ENCODE peak calls at places on chromosomes 11 and 22, in nine cellular contexts. One of them, this sample, is unnamed.

GRCh38 chr11:12963789-12964536 is 45.2 kb upstream of the RASSF10 start:
- DNase-seq in RWPE1: peak
- DNase-seq in AG09319: no peak
- DNase-seq in esophagus squamous epithelium: no peak
- DNase-seq in astrocyte of the cerebellum: no peak
- DNase-seq in brain microvascular endothelial cell: peak
- DNase-seq in upper lobe of right lung: peak
- DNase-seq in cardiac muscle cell: peak
- DNase-seq in retinal pigment epithelial cell: no peak
- DNase-seq in this sample: peak

GRCh38 chr22:42472671-42473070 is 40.5 kb upstream of the NFAM1 start:
- DNase-seq in retinal pigment epithelial cell: no peak
- DNase-seq in astrocyte of the cerebellum: no peak
- DNase-seq in AG09319: no peak
- DNase-seq in RWPE1: no peak
- DNase-seq in cardiac muscle cell: no peak
- DNase-seq in esophagus squamous epithelium: no peak
- DNase-seq in upper lobe of right lung: no peak
- DNase-seq in brain microvascular endothelial cell: no peak
- DNase-seq in this sample: no peak

GRCh38 chr22:21632237-21632895 is at the start of gene CCDC116:
- DNase-seq in esophagus squamous epithelium: no peak
- DNase-seq in RWPE1: no peak
- DNase-seq in AG09319: no peak
- DNase-seq in brain microvascular endothelial cell: no peak
- DNase-seq in cardiac muscle cell: no peak
- DNase-seq in retinal pigment epithelial cell: no peak
- DNase-seq in astrocyte of the cerebellum: no peak
- DNase-seq in upper lobe of right lung: peak
- DNase-seq in this sample: no peak

GRCh38 chr11:100999756-101000155 is 129.9 kb downstream of the PGR start:
- DNase-seq in AG09319: no peak
- DNase-seq in brain microvascular endothelial cell: no peak
- DNase-seq in astrocyte of the cerebellum: no peak
- DNase-seq in upper lobe of right lung: no peak
- DNase-seq in esophagus squamous epithelium: no peak
- DNase-seq in cardiac muscle cell: no peak
- DNase-seq in retinal pigment epithelial cell: no peak
- DNase-seq in RWPE1: no peak
- DNase-seq in this sample: no peak

GRCh38 chr22:26942301-26942927 is 285.0 kb downstream of the MIAT start:
- DNase-seq in cardiac muscle cell: no peak
- DNase-seq in AG09319: no peak
- DNase-seq in astrocyte of the cerebellum: no peak
- DNase-seq in esophagus squamous epithelium: no peak
- DNase-seq in upper lobe of right lung: no peak
- DNase-seq in retinal pigment epithelial cell: peak
- DNase-seq in brain microvascular endothelial cell: no peak
- DNase-seq in RWPE1: no peak
- DNase-seq in this sample: no peak

GRCh38 chr11:77791301-77791700 is 29.2 kb downstream of the RSF1 start:
- DNase-seq in AG09319: no peak
- DNase-seq in RWPE1: no peak
- DNase-seq in brain microvascular endothelial cell: no peak
- DNase-seq in esophagus squamous epithelium: no peak
- DNase-seq in retinal pigment epithelial cell: no peak
- DNase-seq in cardiac muscle cell: no peak
- DNase-seq in astrocyte of the cerebellum: no peak
- DNase-seq in upper lobe of right lung: no peak
- DNase-seq in this sample: no peak

GRCh38 chr22:41725510-41726110 is 26.3 kb downstream of the MEI1 start:
- DNase-seq in brain microvascular endothelial cell: peak
- DNase-seq in RWPE1: no peak
- DNase-seq in esophagus squamous epithelium: no peak
- DNase-seq in cardiac muscle cell: peak
- DNase-seq in AG09319: no peak
- DNase-seq in retinal pigment epithelial cell: no peak
- DNase-seq in upper lobe of right lung: no peak
- DNase-seq in astrocyte of the cerebellum: no peak
- DNase-seq in this sample: no peak

GRCh38 chr11:12185106-12185690 is 74.8 kb downstream of the MICAL2 start:
- DNase-seq in retinal pigment epithelial cell: no peak
- DNase-seq in RWPE1: no peak
- DNase-seq in esophagus squamous epithelium: no peak
- DNase-seq in astrocyte of the cerebellum: no peak
- DNase-seq in AG09319: no peak
- DNase-seq in cardiac muscle cell: no peak
- DNase-seq in brain microvascular endothelial cell: no peak
- DNase-seq in upper lobe of right lung: no peak
- DNase-seq in this sample: no peak

GRCh38 chr22:28951530-28951929 is 68.2 kb downstream of the ZNRF3 start:
- DNase-seq in AG09319: no peak
- DNase-seq in brain microvascular endothelial cell: no peak
- DNase-seq in esophagus squamous epithelium: no peak
- DNase-seq in cardiac muscle cell: no peak
- DNase-seq in upper lobe of right lung: no peak
- DNase-seq in retinal pigment epithelial cell: no peak
- DNase-seq in astrocyte of the cerebellum: no peak
- DNase-seq in RWPE1: no peak
- DNase-seq in this sample: no peak

GRCh38 chr22:38230108-38230825 is 28.5 kb downstream of the MAFF start:
- DNase-seq in cardiac muscle cell: peak
- DNase-seq in upper lobe of right lung: no peak
- DNase-seq in retinal pigment epithelial cell: no peak
- DNase-seq in astrocyte of the cerebellum: no peak
- DNase-seq in AG09319: no peak
- DNase-seq in brain microvascular endothelial cell: no peak
- DNase-seq in RWPE1: no peak
- DNase-seq in esophagus squamous epithelium: no peak
- DNase-seq in this sample: no peak

GRCh38 chr11:126113515-126113957 is 50.9 kb upstream of the CDON start:
- DNase-seq in upper lobe of right lung: peak
- DNase-seq in astrocyte of the cerebellum: peak
- DNase-seq in brain microvascular endothelial cell: peak
- DNase-seq in AG09319: peak
- DNase-seq in RWPE1: peak
- DNase-seq in retinal pigment epithelial cell: peak
- DNase-seq in cardiac muscle cell: peak
- DNase-seq in esophagus squamous epithelium: no peak
- DNase-seq in this sample: peak

GRCh38 chr22:37824674-37825641 is 1.8 kb downstream of the GALR3 start:
- DNase-seq in cardiac muscle cell: peak
- DNase-seq in retinal pigment epithelial cell: no peak
- DNase-seq in AG09319: no peak
- DNase-seq in esophagus squamous epithelium: no peak
- DNase-seq in brain microvascular endothelial cell: no peak
- DNase-seq in astrocyte of the cerebellum: no peak
- DNase-seq in RWPE1: no peak
- DNase-seq in upper lobe of right lung: no peak
- DNase-seq in this sample: no peak

GRCh38 chr22:39927544-39927943 is 26.7 kb downstream of the GRAP2 start:
- DNase-seq in upper lobe of right lung: no peak
- DNase-seq in RWPE1: no peak
- DNase-seq in astrocyte of the cerebellum: no peak
- DNase-seq in AG09319: no peak
- DNase-seq in cardiac muscle cell: no peak
- DNase-seq in retinal pigment epithelial cell: no peak
- DNase-seq in brain microvascular endothelial cell: no peak
- DNase-seq in esophagus squamous epithelium: no peak
- DNase-seq in this sample: no peak

DNA sequence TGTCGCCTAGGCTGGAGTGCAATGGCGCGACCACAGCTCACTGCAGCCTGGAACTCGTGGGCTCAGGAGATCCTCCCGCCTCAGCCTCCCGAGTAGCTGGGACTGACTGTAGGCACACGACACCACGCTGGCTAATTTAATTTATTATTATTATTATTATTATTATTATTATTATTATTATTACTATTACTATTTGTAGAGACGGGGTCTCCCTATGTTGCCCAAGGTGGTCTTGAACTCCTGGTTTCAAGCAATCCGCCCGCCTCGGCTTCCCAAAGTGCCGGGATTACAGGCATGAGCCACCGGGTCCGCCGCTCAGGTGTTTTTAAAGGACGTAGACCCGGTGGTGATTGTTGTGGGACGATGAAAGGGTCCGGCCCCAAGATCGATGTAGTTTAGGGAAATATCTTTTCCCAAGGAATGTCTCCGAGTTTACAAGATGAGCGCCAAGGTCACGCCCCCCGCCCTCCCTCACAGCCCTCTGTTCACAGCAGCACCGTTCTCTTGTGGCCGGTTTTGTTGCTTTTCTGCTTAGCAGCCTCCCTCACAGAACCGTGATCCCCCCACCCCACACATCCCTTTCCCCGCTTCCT is 728 bp upstream of the POGLUT3 start:
- DNase-seq in retinal pigment epithelial cell: no peak
- DNase-seq in esophagus squamous epithelium: no peak
- DNase-seq in brain microvascular endothelial cell: no peak
- DNase-seq in RWPE1: no peak
- DNase-seq in upper lobe of right lung: no peak
- DNase-seq in astrocyte of the cerebellum: no peak
- DNase-seq in cardiac muscle cell: no peak
- DNase-seq in AG09319: no peak
- DNase-seq in this sample: no peak
- TF ChIP-seq CTCF in retinal pigment epithelial cell: no peak
- TF ChIP-seq CTCF in esophagus squamous epithelium: no peak
- TF ChIP-seq CTCF in brain microvascular endothelial cell: no peak
- TF ChIP-seq CTCF in RWPE1: no peak
- TF ChIP-seq CTCF in upper lobe of right lung: no peak
- TF ChIP-seq CTCF in astrocyte of the cerebellum: no peak
- TF ChIP-seq CTCF in cardiac muscle cell: no peak
- TF ChIP-seq CTCF in AG09319: no peak
- TF ChIP-seq CTCF in this sample: no peak

DNA sequence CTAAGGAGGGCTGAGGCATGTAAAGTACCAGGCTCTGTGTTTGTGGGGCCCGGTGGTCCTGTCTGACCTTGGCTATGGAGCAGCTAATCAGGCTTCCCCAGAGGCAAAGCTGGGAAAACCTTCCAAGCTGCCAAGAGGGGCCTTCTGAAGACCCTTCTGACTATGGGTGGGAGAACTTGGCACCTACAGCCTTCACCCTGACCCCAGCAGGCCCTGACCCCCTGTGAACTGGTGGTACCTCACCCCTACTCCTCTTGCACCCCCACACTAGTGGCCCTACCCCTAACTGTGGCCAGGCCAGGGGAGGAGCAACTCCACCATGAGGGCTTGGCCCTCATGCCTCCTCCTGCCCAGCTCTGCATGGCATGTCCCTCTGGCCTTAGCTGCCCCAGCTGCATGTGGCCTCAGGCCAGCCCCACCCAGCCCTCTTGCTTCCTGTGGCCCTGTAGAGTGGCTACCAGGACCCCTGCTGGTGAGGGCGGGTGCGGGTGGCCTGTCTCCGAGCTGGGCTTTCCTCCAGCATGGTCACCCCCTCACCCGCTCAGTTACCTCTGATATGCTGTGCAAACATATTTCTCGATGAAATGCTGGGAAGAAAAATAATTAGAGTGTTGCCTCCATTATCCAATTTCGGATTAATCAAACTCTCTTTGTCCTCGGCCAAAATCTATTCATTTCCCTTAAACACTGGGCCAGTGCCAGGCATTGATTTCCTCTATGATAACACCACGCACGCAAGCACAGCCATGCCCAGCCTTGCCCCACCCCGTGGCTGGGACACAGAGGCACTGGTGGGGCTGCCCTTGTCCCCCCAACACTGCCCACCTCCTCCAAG is 7.5 kb downstream of the GNAZ start:
- DNase-seq in upper lobe of right lung: no peak
- DNase-seq in astrocyte of the cerebellum: no peak
- DNase-seq in esophagus squamous epithelium: no peak
- DNase-seq in brain microvascular endothelial cell: no peak
- DNase-seq in RWPE1: no peak
- DNase-seq in retinal pigment epithelial cell: no peak
- DNase-seq in AG09319: no peak
- DNase-seq in cardiac muscle cell: no peak
- DNase-seq in this sample: no peak
- TF ChIP-seq CTCF in upper lobe of right lung: no peak
- TF ChIP-seq CTCF in astrocyte of the cerebellum: no peak
- TF ChIP-seq CTCF in esophagus squamous epithelium: no peak
- TF ChIP-seq CTCF in brain microvascular endothelial cell: no peak
- TF ChIP-seq CTCF in RWPE1: no peak
- TF ChIP-seq CTCF in retinal pigment epithelial cell: no peak
- TF ChIP-seq CTCF in AG09319: no peak
- TF ChIP-seq CTCF in cardiac muscle cell: no peak
- TF ChIP-seq CTCF in this sample: no peak

DNA sequence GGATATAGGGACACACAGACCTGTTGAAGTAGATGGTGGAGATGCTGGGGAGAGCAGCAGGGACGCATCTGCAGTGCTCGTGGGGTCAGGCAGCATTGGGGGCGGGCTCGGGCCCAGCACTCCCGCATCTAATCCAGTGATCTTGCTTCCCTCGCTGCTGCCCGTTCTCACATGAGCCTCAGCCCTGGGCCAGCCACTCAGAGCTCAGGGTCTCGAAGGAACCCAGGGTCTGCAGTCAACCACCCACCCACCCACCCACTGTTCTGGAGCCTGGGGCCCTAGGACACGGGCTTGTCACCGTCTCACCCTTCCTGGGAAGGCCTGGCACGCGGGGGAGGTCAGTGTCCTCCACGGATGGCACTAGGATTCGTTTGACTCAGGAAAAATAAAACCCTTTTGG is 406.0 kb downstream of the TBC1D22A start:
- DNase-seq in esophagus squamous epithelium: no peak
- DNase-seq in retinal pigment epithelial cell: no peak
- DNase-seq in brain microvascular endothelial cell: no peak
- DNase-seq in cardiac muscle cell: no peak
- DNase-seq in astrocyte of the cerebellum: no peak
- DNase-seq in upper lobe of right lung: peak
- DNase-seq in AG09319: no peak
- DNase-seq in RWPE1: no peak
- DNase-seq in this sample: no peak
- TF ChIP-seq CTCF in esophagus squamous epithelium: no peak
- TF ChIP-seq CTCF in retinal pigment epithelial cell: no peak
- TF ChIP-seq CTCF in brain microvascular endothelial cell: no peak
- TF ChIP-seq CTCF in cardiac muscle cell: no peak
- TF ChIP-seq CTCF in astrocyte of the cerebellum: no peak
- TF ChIP-seq CTCF in upper lobe of right lung: no peak
- TF ChIP-seq CTCF in AG09319: no peak
- TF ChIP-seq CTCF in RWPE1: no peak
- TF ChIP-seq CTCF in this sample: no peak

DNA sequence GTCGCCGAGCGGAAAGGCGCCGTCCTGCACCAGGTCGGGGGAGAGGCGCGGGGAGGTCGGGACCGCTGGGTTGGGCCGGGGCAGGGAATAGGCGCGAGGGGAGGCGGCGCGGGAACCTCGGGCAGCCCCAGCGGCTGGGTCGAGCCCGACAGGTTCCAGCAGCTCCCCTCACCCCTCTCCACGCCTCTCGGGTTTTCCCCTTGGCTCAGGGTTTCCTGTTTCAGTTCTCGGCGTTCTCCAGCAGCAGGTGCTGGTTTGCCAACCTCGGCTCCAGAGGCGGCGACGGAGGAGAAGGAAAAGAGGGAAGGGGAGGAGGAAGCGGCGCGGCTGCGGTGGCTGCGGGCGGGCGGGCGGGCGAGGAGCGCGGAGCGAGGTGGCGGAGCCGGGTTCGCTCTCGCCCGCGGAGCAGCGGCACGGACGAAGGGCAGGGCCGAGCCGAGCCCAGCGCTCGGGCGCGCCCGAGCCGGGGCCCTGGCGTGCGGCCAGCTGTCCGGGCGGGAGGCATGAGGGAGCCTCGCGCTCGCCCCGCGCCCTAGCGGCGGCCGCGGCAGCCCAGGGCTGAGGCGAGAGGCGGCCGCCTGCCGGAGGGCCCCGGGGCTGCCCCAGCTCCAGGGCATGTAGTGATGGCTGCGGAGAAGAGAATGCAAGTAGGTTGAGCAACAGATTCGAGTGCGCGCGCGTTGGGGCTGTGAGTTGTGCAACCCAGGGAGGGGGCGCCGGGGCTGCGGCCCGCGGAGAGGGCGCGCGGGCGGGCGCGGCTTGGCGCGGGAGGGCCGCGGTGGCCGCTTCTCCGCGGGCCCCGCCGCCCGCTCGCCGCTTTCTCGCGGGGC is at the start of gene ZC3H12C:
- DNase-seq in retinal pigment epithelial cell: no peak
- DNase-seq in cardiac muscle cell: peak
- DNase-seq in esophagus squamous epithelium: peak
- DNase-seq in upper lobe of right lung: peak
- DNase-seq in AG09319: peak
- DNase-seq in RWPE1: peak
- DNase-seq in astrocyte of the cerebellum: peak
- DNase-seq in brain microvascular endothelial cell: peak
- DNase-seq in this sample: peak
- TF ChIP-seq CTCF in retinal pigment epithelial cell: peak
- TF ChIP-seq CTCF in cardiac muscle cell: peak
- TF ChIP-seq CTCF in esophagus squamous epithelium: peak
- TF ChIP-seq CTCF in upper lobe of right lung: peak
- TF ChIP-seq CTCF in AG09319: peak
- TF ChIP-seq CTCF in RWPE1: peak
- TF ChIP-seq CTCF in astrocyte of the cerebellum: peak
- TF ChIP-seq CTCF in brain microvascular endothelial cell: peak
- TF ChIP-seq CTCF in this sample: peak